ENCODE peak calls at places on chromosome 1, in eight cellular contexts. Z is activated T-cell treated with anti-CD3 and anti-CD28 coated beads, Interleukin-2, amount 50 U/mL, for 72 hours; J is mesothelial cell of epicardium; M is RKO; E is left lung; Y is NCI-H1105; L is stimulated activated CD8-positive, alpha-beta memory T cell treated with anti-CD3 and anti-CD28 coated beads, Interleukin-15, amount 100 ng/mL, for 4 hours; W is testis. U is an unnamed sample.

GRCh38 chr1:168879906-168880734 is 151.1 kb upstream of the DPT start:
- DNase-seq in M (no peak), J (no peak), Y (no peak), W (peak; percentile 30), L (no peak), E (no peak), Z (no peak), U (peak; percentile 52)

GRCh38 chr1:211135342-211135950 is 1.5 kb upstream of the KCNH1 start:
- DNase-seq in Z (no peak), W (no peak), J (no peak), E (no peak), Y (no peak), L (no peak), M (peak; percentile 74), U (peak; percentile 76)

GRCh38 chr1:11330411-11330810 is 57.4 kb downstream of the UBIAD1 start:
- DNase-seq in E (no peak), L (no peak), Y (no peak), M (no peak), W (no peak), J (no peak), Z (no peak), U (no peak)

GRCh38 chr1:61742620-61743431 is 546 bp downstream of the PATJ start:
- DNase-seq in L (no peak), Z (peak; percentile 58), W (peak; percentile 44), J (peak; percentile 63), Y (peak; percentile 88), M (peak; percentile 52), E (peak; percentile 35), U (no peak)

GRCh38 chr1:88800382-88801051 is 90.8 kb downstream of the GTF2B start:
- DNase-seq in J (no peak), W (no peak), M (peak; percentile 34), E (no peak), Z (peak; percentile 50), L (no peak), Y (no peak), U (no peak)

GRCh38 chr1:37068897-37069296 is 34.6 kb upstream of the GRIK3 start:
- DNase-seq in Z (no peak), J (no peak), L (no peak), M (no peak), W (no peak), Y (no peak), E (no peak), U (no peak)

GRCh38 chr1:7589080-7589735 is 181.9 kb upstream of the VAMP3 start:
- DNase-seq in Z (no peak), Y (no peak), E (peak; percentile 23), W (no peak), L (no peak), M (no peak), J (no peak), U (no peak)

GRCh38 chr1:220485791-220486190 is 42.1 kb upstream of the MARK1 start:
- DNase-seq in W (no peak), M (no peak), Y (no peak), Z (no peak), J (no peak), E (no peak), L (no peak), U (no peak)

GRCh38 chr1:40622936-40623629 is 42.4 kb downstream of the RIMS3 start:
- DNase-seq in W (no peak), Y (no peak), L (no peak), M (no peak), J (no peak), Z (no peak), E (no peak), U (no peak)

GRCh38 chr1:117189109-117189437 is 21.7 kb downstream of the VTCN1 start:
- DNase-seq in Z (no peak), L (no peak), J (no peak), W (no peak), E (no peak), M (no peak), Y (no peak), U (no peak)

GRCh38 chr1:236608930-236609726 is 4.8 kb upstream of the HEATR1 start:
- DNase-seq in Z (peak; percentile 11), E (peak; percentile 45), W (peak; percentile 67), Y (peak; percentile 13), J (peak; percentile 62), L (no peak), M (peak; percentile 76), U (no peak)

GRCh38 chr1:99176753-99177152 is 87.5 kb upstream of the PLPPR4 start:
- DNase-seq in Y (no peak), W (no peak), L (no peak), Z (no peak), M (no peak), E (no peak), J (no peak), U (no peak)

GRCh38 chr1:54407957-54408700 is 1.9 kb upstream of the SSBP3 start:
- DNase-seq in M (peak; percentile 91), Z (peak; percentile 7), L (no peak), J (no peak), W (peak; percentile 36), Y (no peak), E (peak; percentile 37), U (no peak)

GRCh38 chr1:168637350-168637991 is 61.1 kb downstream of the XCL1 start:
- DNase-seq in W (peak; percentile 21), E (no peak), J (no peak), Y (peak; percentile 47), L (no peak), M (peak; percentile 49), Z (peak; percentile 9), U (peak; percentile 47)

GRCh38 chr1:180956028-180956640 is 43.4 kb downstream of the KIAA1614 start:
- DNase-seq in Y (no peak), M (no peak), W (no peak), J (no peak), E (no peak), L (no peak), Z (no peak), U (peak; percentile 11)

GRCh38 chr1:40221977-40222772 is 25.6 kb upstream of the TMCO2 start:
- DNase-seq in L (no peak), J (no peak), Z (no peak), E (no peak), M (no peak), Y (no peak), W (no peak), U (no peak)

GRCh38 chr1:108551157-108551862 is 8.6 kb upstream of the EEIG2 start:
- DNase-seq in Y (no peak), E (no peak), M (no peak), W (no peak), L (no peak), Z (no peak), J (no peak), U (no peak)

GRCh38 chr1:232509570-232509969 is 120.4 kb downstream of the SIPA1L2 start:
- DNase-seq in Z (no peak), W (no peak), L (no peak), E (no peak), J (no peak), M (no peak), Y (no peak), U (no peak)

GRCh38 chr1:114350731-114351445 is 160.1 kb downstream of the TRIM33 start:
- DNase-seq in Y (no peak), L (no peak), E (no peak), J (no peak), M (no peak), Z (no peak), W (no peak), U (no peak)

GRCh38 chr1:211825990-211826389 is 4.6 kb downstream of the LPGAT1 start:
- DNase-seq in J (no peak), L (no peak), Z (no peak), M (peak; percentile 42), W (no peak), E (no peak), Y (no peak), U (no peak)

GRCh38 chr1:38964140-38964548 is 22.5 kb upstream of the RHBDL2 start:
- DNase-seq in M (no peak), W (no peak), Z (peak; percentile 3), Y (no peak), J (no peak), E (no peak), L (no peak), U (no peak)

U was measured in DMS153.